ENCODE peak calls at places on chromosomes 4 and X, in six cellular contexts. One of them, this sample, is unnamed.
A peak's percentile ranks its signal among the peaks of the same experiment; 100 is the strongest.

GRCh38 chr4:16018841-16019240 is 55.9 kb upstream of the FGFBP2 start:
- DNase-seq in DMS53: no peak
- DNase-seq in stimulated activated CD8-positive, alpha-beta memory T cell treated with anti-CD3 and anti-CD28 coated beads, Interleukin-2, amount 100 ng/mL, for 48 hours: no peak
- DNase-seq in dermis microvascular lymphatic vessel endothelial cell: no peak
- DNase-seq in left cardiac atrium: no peak
- DNase-seq in activated naive CD4-positive, alpha-beta T cell treated with anti-CD3 and anti-CD28 coated beads, Interleukin-2, amount 50 U/mL, for 16 hours: no peak
- DNase-seq in this sample: no peak

GRCh38 chr4:186068581-186069402 is at the start of gene TLR3:
- DNase-seq in DMS53: peak; percentile 42
- DNase-seq in stimulated activated CD8-positive, alpha-beta memory T cell treated with anti-CD3 and anti-CD28 coated beads, Interleukin-2, amount 100 ng/mL, for 48 hours: no peak
- DNase-seq in dermis microvascular lymphatic vessel endothelial cell: no peak
- DNase-seq in left cardiac atrium: no peak
- DNase-seq in activated naive CD4-positive, alpha-beta T cell treated with anti-CD3 and anti-CD28 coated beads, Interleukin-2, amount 50 U/mL, for 16 hours: no peak
- DNase-seq in this sample: no peak

GRCh38 chrX:109533631-109534030 is 3.0 kb upstream of the NXT2 start:
- DNase-seq in DMS53: no peak
- DNase-seq in stimulated activated CD8-positive, alpha-beta memory T cell treated with anti-CD3 and anti-CD28 coated beads, Interleukin-2, amount 100 ng/mL, for 48 hours: no peak
- DNase-seq in dermis microvascular lymphatic vessel endothelial cell: peak; percentile 30
- DNase-seq in left cardiac atrium: no peak
- DNase-seq in activated naive CD4-positive, alpha-beta T cell treated with anti-CD3 and anti-CD28 coated beads, Interleukin-2, amount 50 U/mL, for 16 hours: no peak
- DNase-seq in this sample: no peak

GRCh38 chr4:97911236-97911906 is 231.9 kb downstream of the STPG2 start:
- DNase-seq in DMS53: peak; percentile 79
- DNase-seq in stimulated activated CD8-positive, alpha-beta memory T cell treated with anti-CD3 and anti-CD28 coated beads, Interleukin-2, amount 100 ng/mL, for 48 hours: no peak
- DNase-seq in dermis microvascular lymphatic vessel endothelial cell: no peak
- DNase-seq in left cardiac atrium: no peak
- DNase-seq in activated naive CD4-positive, alpha-beta T cell treated with anti-CD3 and anti-CD28 coated beads, Interleukin-2, amount 50 U/mL, for 16 hours: no peak
- DNase-seq in this sample: no peak

GRCh38 chr4:31084806-31085416 is 364.7 kb downstream of the PCDH7 start:
- DNase-seq in DMS53: no peak
- DNase-seq in stimulated activated CD8-positive, alpha-beta memory T cell treated with anti-CD3 and anti-CD28 coated beads, Interleukin-2, amount 100 ng/mL, for 48 hours: no peak
- DNase-seq in dermis microvascular lymphatic vessel endothelial cell: no peak
- DNase-seq in left cardiac atrium: no peak
- DNase-seq in activated naive CD4-positive, alpha-beta T cell treated with anti-CD3 and anti-CD28 coated beads, Interleukin-2, amount 50 U/mL, for 16 hours: no peak
- DNase-seq in this sample: no peak

GRCh38 chr4:79598801-79599200 is 190.8 kb upstream of the GK2 start:
- DNase-seq in DMS53: no peak
- DNase-seq in stimulated activated CD8-positive, alpha-beta memory T cell treated with anti-CD3 and anti-CD28 coated beads, Interleukin-2, amount 100 ng/mL, for 48 hours: no peak
- DNase-seq in dermis microvascular lymphatic vessel endothelial cell: no peak
- DNase-seq in left cardiac atrium: no peak
- DNase-seq in activated naive CD4-positive, alpha-beta T cell treated with anti-CD3 and anti-CD28 coated beads, Interleukin-2, amount 50 U/mL, for 16 hours: no peak
- DNase-seq in this sample: no peak

GRCh38 chrX:22959204-22959920 is 40.4 kb upstream of the DDX53 start:
- DNase-seq in DMS53: no peak
- DNase-seq in stimulated activated CD8-positive, alpha-beta memory T cell treated with anti-CD3 and anti-CD28 coated beads, Interleukin-2, amount 100 ng/mL, for 48 hours: no peak
- DNase-seq in dermis microvascular lymphatic vessel endothelial cell: no peak
- DNase-seq in left cardiac atrium: no peak
- DNase-seq in activated naive CD4-positive, alpha-beta T cell treated with anti-CD3 and anti-CD28 coated beads, Interleukin-2, amount 50 U/mL, for 16 hours: no peak
- DNase-seq in this sample: no peak

GRCh38 chr4:10578027-10578426 is 106.5 kb downstream of the CLNK start:
- DNase-seq in DMS53: no peak
- DNase-seq in stimulated activated CD8-positive, alpha-beta memory T cell treated with anti-CD3 and anti-CD28 coated beads, Interleukin-2, amount 100 ng/mL, for 48 hours: no peak
- DNase-seq in dermis microvascular lymphatic vessel endothelial cell: no peak
- DNase-seq in left cardiac atrium: no peak
- DNase-seq in activated naive CD4-positive, alpha-beta T cell treated with anti-CD3 and anti-CD28 coated beads, Interleukin-2, amount 50 U/mL, for 16 hours: no peak
- DNase-seq in this sample: no peak

GRCh38 chr4:184190711-184191110 is 27.0 kb downstream of the ENPP6 start:
- DNase-seq in DMS53: no peak
- DNase-seq in stimulated activated CD8-positive, alpha-beta memory T cell treated with anti-CD3 and anti-CD28 coated beads, Interleukin-2, amount 100 ng/mL, for 48 hours: no peak
- DNase-seq in dermis microvascular lymphatic vessel endothelial cell: no peak
- DNase-seq in left cardiac atrium: no peak
- DNase-seq in activated naive CD4-positive, alpha-beta T cell treated with anti-CD3 and anti-CD28 coated beads, Interleukin-2, amount 50 U/mL, for 16 hours: no peak
- DNase-seq in this sample: no peak

GRCh38 chrX:13152511-13152868 is 108.1 kb upstream of the FAM9C start:
- DNase-seq in DMS53: no peak
- DNase-seq in stimulated activated CD8-positive, alpha-beta memory T cell treated with anti-CD3 and anti-CD28 coated beads, Interleukin-2, amount 100 ng/mL, for 48 hours: no peak
- DNase-seq in dermis microvascular lymphatic vessel endothelial cell: no peak
- DNase-seq in left cardiac atrium: no peak
- DNase-seq in activated naive CD4-positive, alpha-beta T cell treated with anti-CD3 and anti-CD28 coated beads, Interleukin-2, amount 50 U/mL, for 16 hours: no peak
- DNase-seq in this sample: no peak

GRCh38 chr4:848307-848691 is 22.4 kb upstream of the CPLX1 start:
- DNase-seq in DMS53: no peak
- DNase-seq in stimulated activated CD8-positive, alpha-beta memory T cell treated with anti-CD3 and anti-CD28 coated beads, Interleukin-2, amount 100 ng/mL, for 48 hours: no peak
- DNase-seq in dermis microvascular lymphatic vessel endothelial cell: no peak
- DNase-seq in left cardiac atrium: peak; percentile 11
- DNase-seq in activated naive CD4-positive, alpha-beta T cell treated with anti-CD3 and anti-CD28 coated beads, Interleukin-2, amount 50 U/mL, for 16 hours: no peak
- DNase-seq in this sample: no peak

GRCh38 chrX:103913356-103914020 is 48.9 kb upstream of the TMSB15B start:
- DNase-seq in DMS53: no peak
- DNase-seq in stimulated activated CD8-positive, alpha-beta memory T cell treated with anti-CD3 and anti-CD28 coated beads, Interleukin-2, amount 100 ng/mL, for 48 hours: no peak
- DNase-seq in dermis microvascular lymphatic vessel endothelial cell: no peak
- DNase-seq in left cardiac atrium: no peak
- DNase-seq in activated naive CD4-positive, alpha-beta T cell treated with anti-CD3 and anti-CD28 coated beads, Interleukin-2, amount 50 U/mL, for 16 hours: no peak
- DNase-seq in this sample: no peak